ENCODE peak calls at places on chromosomes 3 and 15, in seven cellular contexts. N, M, V, U, Y, K and H are unnamed samples.

GRCh38 chr3:84904819-84905555 is 53.8 kb upstream of the CADM2 start:
- DNase-seq in N (peak), M (no peak), V (no peak), U (no peak), Y (no peak), K (no peak), H (no peak)

GRCh38 chr15:91853968-91854943 is 748 bp downstream of the SLCO3A1 start:
- DNase-seq in N (no peak), M (no peak), V (peak), U (peak), Y (peak), K (peak), H (peak)

GRCh38 chr3:84108442-84108971 is 850.3 kb upstream of the CADM2 start:
- DNase-seq in N (no peak), M (no peak), V (no peak), U (no peak), Y (no peak), K (no peak), H (no peak)

GRCh38 chr3:76078101-76078500 is 292.8 kb upstream of the ZNF717 start:
- DNase-seq in N (no peak), M (no peak), V (no peak), U (no peak), Y (no peak), K (no peak), H (no peak)

GRCh38 chr3:188299068-188299467 is 145.1 kb downstream of the LPP start:
- DNase-seq in N (no peak), M (no peak), V (no peak), U (no peak), Y (no peak), K (no peak), H (no peak)

GRCh38 chr15:80234883-80235282 is 17.1 kb downstream of the CTXND1 start:
- DNase-seq in N (no peak), M (peak), V (peak), U (peak), Y (peak), K (no peak), H (peak)

GRCh38 chr3:173747427-173747826 is 349.9 kb downstream of the NLGN1 start:
- DNase-seq in N (no peak), M (no peak), V (no peak), U (no peak), Y (no peak), K (no peak), H (no peak)

GRCh38 chr3:168977696-168978374 is 685.7 kb downstream of the MECOM start:
- DNase-seq in N (no peak), M (no peak), V (no peak), U (no peak), Y (no peak), K (no peak), H (no peak)

GRCh38 chr3:147518465-147518864 is 109.3 kb downstream of the ZIC1 start:
- DNase-seq in N (no peak), M (no peak), V (no peak), U (no peak), Y (no peak), K (no peak), H (no peak)

GRCh38 chr3:157786618-157787017 is 283.4 kb upstream of the VEPH1 start:
- DNase-seq in N (no peak), M (no peak), V (no peak), U (no peak), Y (no peak), K (no peak), H (no peak)

GRCh38 chr3:114092151-114093000 is 35.8 kb downstream of the QTRT2 start:
- DNase-seq in N (no peak), M (no peak), V (peak), U (no peak), Y (no peak), K (no peak), H (no peak)
- TF ChIP-seq POLR2A in N (no peak), M (no peak), V (no peak), U (no peak), Y (no peak), K (no peak), H (no peak)

DNA sequence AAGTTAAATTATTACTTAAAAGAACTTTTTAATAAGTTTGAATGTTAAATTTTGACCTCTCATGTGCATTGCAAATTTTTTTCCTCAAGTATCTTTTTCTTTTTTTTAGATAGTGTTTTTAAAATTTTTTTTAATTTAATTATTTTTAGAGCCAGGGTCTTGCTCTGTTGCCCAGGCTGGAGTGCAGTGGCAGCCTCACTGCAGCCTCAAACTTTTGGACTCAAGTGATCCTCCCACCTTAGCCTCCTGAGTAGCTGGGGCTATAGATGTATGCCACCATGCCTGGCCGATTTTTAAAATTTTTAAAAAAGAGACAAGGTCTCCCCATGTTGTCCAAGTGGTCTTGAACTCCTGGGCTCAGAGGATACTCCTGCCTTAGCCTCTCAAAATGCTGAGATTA is 14.4 kb downstream of the PDE8A start:
- DNase-seq in N (no peak), M (no peak), V (no peak), U (no peak), Y (no peak), K (no peak), H (no peak)
- H3K27ac ChIP-seq in N (no peak), M (no peak), V (no peak), U (no peak), Y (no peak), K (no peak), H (no peak)

GRCh38 chr3:151016421-151016820 is 43.9 kb upstream of the CLRN1 start:
- DNase-seq in N (no peak), M (no peak), V (no peak), U (no peak), Y (no peak), K (no peak), H (no peak)
- TF ChIP-seq POLR2A in N (no peak), M (no peak), V (no peak), U (no peak), Y (no peak), K (no peak), H (no peak)

GRCh38 chr15:69636516-69636915 is 183.9 kb downstream of the RPLP1 start:
- DNase-seq in N (no peak), M (no peak), V (no peak), U (no peak), Y (no peak), K (no peak), H (no peak)

GRCh38 chr15:69643476-69643875 is 190.9 kb downstream of the RPLP1 start:
- DNase-seq in N (no peak), M (no peak), V (no peak), U (no peak), Y (no peak), K (no peak), H (no peak)

GRCh38 chr15:69634860-69635259 is 182.2 kb downstream of the RPLP1 start:
- DNase-seq in N (no peak), M (no peak), V (no peak), U (no peak), Y (no peak), K (no peak), H (no peak)

GRCh38 chr15:69631978-69632377 is 179.4 kb downstream of the RPLP1 start:
- DNase-seq in N (no peak), M (no peak), V (no peak), U (no peak), Y (no peak), K (no peak), H (no peak)

GRCh38 chr15:69637818-69638217 is 185.2 kb downstream of the RPLP1 start:
- DNase-seq in N (no peak), M (no peak), V (no peak), U (no peak), Y (no peak), K (no peak), H (no peak)
- H3K27ac ChIP-seq in N (no peak), M (no peak), V (no peak), U (no peak), Y (no peak), K (no peak), H (no peak)

GRCh38 chr3:100496711-100497261 is 4.4 kb downstream of the TMEM45A start:
- DNase-seq in N (no peak), M (no peak), V (no peak), U (no peak), Y (no peak), K (no peak), H (no peak)

GRCh38 chr3:100489118-100489517 is 3.3 kb upstream of the TMEM45A start:
- DNase-seq in N (no peak), M (no peak), V (no peak), U (no peak), Y (no peak), K (no peak), H (no peak)

GRCh38 chr3:100486808-100487207 is 5.6 kb upstream of the TMEM45A start:
- DNase-seq in N (no peak), M (no peak), V (no peak), U (no peak), Y (no peak), K (no peak), H (no peak)

GRCh38 chr3:100492810-100493140 is 356 bp downstream of the TMEM45A start:
- DNase-seq in N (no peak), M (no peak), V (no peak), U (no peak), Y (no peak), K (no peak), H (no peak)

DNA sequence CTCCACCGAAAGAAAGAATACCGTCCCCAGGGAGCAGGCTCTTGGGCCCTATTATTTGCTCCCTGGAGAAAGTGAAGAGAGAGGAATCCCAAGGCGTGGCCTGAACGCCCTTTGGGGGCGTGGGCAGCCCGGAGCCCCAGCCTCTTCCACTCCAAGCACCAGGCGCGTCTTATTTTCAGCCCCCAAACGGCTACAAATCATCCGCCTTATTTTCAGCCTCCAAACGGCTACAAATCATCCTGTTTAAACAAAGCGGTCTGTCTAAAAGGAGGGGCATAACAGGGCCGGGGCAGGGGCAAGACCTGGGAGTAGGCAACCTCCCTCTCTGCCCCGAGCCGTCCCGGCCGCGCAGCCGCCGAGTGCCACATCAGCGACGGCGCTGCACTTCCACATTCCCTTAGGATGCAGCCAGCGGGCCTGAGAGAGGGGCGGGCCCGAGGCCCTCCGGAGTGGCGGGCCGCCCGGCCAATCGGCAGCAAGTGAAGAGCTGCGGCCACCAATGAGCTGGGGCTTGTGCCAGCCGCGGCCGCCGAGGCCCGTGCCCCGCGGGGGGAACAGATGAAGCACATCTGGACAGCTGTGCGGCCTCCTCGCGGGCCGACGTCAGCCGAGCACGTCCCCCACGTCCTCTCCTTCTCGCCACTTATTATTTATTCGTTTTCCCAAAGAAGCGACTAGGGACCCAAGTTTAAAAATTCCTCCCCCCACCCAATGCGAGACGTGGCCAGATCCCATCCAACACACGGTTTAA is at the start of gene TMEM45A:
- DNase-seq in N (peak), M (peak), V (peak), U (peak), Y (peak), K (peak), H (peak)
- TF ChIP-seq POLR2A in N (no peak), M (peak), V (peak), U (peak), Y (no peak), K (no peak), H (peak)

DNA sequence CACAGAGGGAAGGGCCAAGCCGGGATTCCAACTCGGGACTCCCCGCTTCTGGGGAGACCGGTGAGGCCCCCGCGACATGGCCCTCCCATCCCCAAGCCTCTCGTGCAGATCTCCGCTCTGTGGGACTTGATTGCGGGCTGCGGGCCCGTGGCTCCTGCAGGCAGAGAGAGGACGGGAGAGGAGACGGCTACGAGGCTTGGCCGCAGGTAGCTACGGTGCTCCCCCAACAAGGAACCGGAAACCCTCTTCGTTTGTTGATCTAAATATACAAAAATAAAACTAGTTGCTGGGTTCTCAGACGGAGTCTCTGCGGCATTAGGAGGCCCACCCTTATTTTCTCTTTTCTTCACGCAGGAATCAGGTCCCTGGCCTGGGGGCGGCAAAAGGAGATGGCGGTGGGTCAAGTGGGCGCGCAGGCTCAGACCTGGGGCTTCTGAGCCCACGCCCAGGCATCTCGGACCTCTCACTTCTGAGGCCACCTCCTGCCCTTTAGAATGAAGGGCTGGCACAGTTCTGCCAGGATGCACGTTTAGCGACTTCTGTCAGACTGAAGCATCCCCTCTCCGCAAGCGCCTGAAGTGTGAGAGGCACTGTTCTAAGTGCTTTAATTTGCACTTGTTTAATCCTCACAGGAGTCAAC is 10.9 kb downstream of the GNB5 start:
- DNase-seq in N (no peak), M (peak), V (no peak), U (peak), Y (no peak), K (no peak), H (no peak)
- H3K27ac ChIP-seq in N (peak), M (no peak), V (peak), U (peak), Y (peak), K (peak), H (peak)

DNA sequence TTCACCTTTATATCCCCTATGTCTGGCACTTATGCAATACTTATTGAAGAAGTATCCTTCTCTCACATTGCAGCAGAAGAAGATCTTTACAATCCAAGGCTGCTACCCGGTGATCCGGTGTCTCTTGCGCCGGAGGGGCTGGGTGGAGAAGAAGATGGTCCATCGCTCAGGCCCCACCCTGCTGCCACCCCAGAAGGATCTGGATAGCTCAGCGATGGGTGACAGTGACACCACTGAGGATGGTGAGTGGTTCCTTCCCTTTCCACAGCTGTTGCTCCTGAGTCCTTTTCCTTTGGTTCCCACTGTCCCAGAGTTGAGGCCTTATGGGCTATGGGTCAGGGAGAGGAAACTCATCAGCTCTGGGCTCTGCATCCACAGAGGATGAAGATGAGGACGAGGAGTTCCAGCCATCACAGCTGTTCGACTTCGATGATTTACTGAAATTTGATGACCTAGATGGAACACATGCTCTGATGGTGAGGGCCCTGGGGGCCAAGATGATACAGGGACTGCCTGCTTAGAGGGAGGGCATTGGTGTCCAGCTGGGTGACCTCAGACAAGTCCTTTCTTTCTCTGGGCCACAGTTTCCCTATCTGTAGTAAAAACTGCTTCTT is 2.9 kb downstream of the TTLL3 start:
- DNase-seq in N (no peak), M (no peak), V (no peak), U (no peak), Y (no peak), K (no peak), H (no peak)
- TF ChIP-seq POLR2A in N (no peak), M (no peak), V (no peak), U (no peak), Y (no peak), K (no peak), H (no peak)

DNA sequence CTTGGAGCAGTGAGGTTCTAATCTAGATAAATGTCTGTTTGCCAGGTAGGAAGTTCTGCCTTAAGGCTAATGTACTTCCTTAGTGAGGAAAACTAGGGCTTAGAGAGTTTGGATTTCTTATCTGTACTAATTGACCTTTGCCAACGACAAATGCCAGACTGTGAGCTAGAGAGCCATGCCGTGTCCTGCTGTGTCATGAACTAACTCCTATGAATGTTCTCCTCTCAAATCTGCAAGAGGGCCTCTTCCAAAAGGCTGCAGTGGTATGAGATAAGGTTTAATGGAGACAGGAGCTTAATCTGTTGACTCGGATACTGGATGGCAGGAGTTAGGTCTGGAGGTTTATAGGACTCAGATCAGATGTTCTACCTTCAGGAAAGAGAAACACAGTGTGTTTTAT is 524.9 kb downstream of the NTRK3 start:
- DNase-seq in N (no peak), M (no peak), V (no peak), U (no peak), Y (no peak), K (no peak), H (no peak)
- H3K27ac ChIP-seq in N (no peak), M (no peak), V (no peak), U (no peak), Y (no peak), K (no peak), H (no peak)